ENCODE peak calls at places on chromosomes 7 and 10, in nine cellular contexts. One of them, this sample, is unnamed.

GRCh38 chr7:371779-372545 is 82.0 kb downstream of the FOXL3 start:
- DNase-seq in IMR-90: no peak
- DNase-seq in heart right ventricle: no peak
- DNase-seq in gastrocnemius medialis: no peak
- DNase-seq in heart left ventricle: peak; percentile 59
- DNase-seq in ascending aorta: peak; percentile 46
- DNase-seq in AG04450: no peak
- DNase-seq in CD8-positive, alpha-beta T cell: no peak
- DNase-seq in transverse colon: peak; percentile 7
- DNase-seq in this sample: peak; percentile 83

GRCh38 chr10:107970512-107970911 is 806.0 kb upstream of the SORCS1 start:
- DNase-seq in IMR-90: no peak
- DNase-seq in heart right ventricle: no peak
- DNase-seq in gastrocnemius medialis: no peak
- DNase-seq in heart left ventricle: no peak
- DNase-seq in ascending aorta: no peak
- DNase-seq in AG04450: no peak
- DNase-seq in CD8-positive, alpha-beta T cell: no peak
- DNase-seq in transverse colon: no peak
- DNase-seq in this sample: no peak

GRCh38 chr10:110577056-110577455 is 9.6 kb downstream of the SMC3 start:
- DNase-seq in IMR-90: peak; percentile 79
- DNase-seq in heart right ventricle: no peak
- DNase-seq in gastrocnemius medialis: no peak
- DNase-seq in heart left ventricle: no peak
- DNase-seq in ascending aorta: no peak
- DNase-seq in AG04450: no peak
- DNase-seq in CD8-positive, alpha-beta T cell: no peak
- DNase-seq in transverse colon: no peak
- DNase-seq in this sample: peak; percentile 34

GRCh38 chr7:2520808-2521146 is 1.2 kb downstream of the LFNG start:
- DNase-seq in IMR-90: no peak
- DNase-seq in heart right ventricle: no peak
- DNase-seq in gastrocnemius medialis: no peak
- DNase-seq in heart left ventricle: no peak
- DNase-seq in ascending aorta: no peak
- DNase-seq in AG04450: no peak
- DNase-seq in CD8-positive, alpha-beta T cell: no peak
- DNase-seq in transverse colon: peak; percentile 62
- DNase-seq in this sample: peak; percentile 96

GRCh38 chr7:26777383-26777782 is 87.0 kb downstream of the SKAP2 start:
- DNase-seq in IMR-90: no peak
- DNase-seq in heart right ventricle: no peak
- DNase-seq in gastrocnemius medialis: no peak
- DNase-seq in heart left ventricle: no peak
- DNase-seq in ascending aorta: no peak
- DNase-seq in AG04450: no peak
- DNase-seq in CD8-positive, alpha-beta T cell: no peak
- DNase-seq in transverse colon: no peak
- DNase-seq in this sample: no peak

GRCh38 chr10:5291501-5292195 is 73.1 kb upstream of the UCN3 start:
- DNase-seq in IMR-90: peak; percentile 79
- DNase-seq in heart right ventricle: peak; percentile 40
- DNase-seq in gastrocnemius medialis: peak; percentile 72
- DNase-seq in heart left ventricle: peak; percentile 76
- DNase-seq in ascending aorta: peak; percentile 75
- DNase-seq in AG04450: peak; percentile 8
- DNase-seq in CD8-positive, alpha-beta T cell: peak; percentile 52
- DNase-seq in transverse colon: peak; percentile 43
- DNase-seq in this sample: peak; percentile 88

GRCh38 chr10:114879541-114880158 is 58.1 kb downstream of the FHIP2A start:
- DNase-seq in IMR-90: peak; percentile 16
- DNase-seq in heart right ventricle: peak; percentile 19
- DNase-seq in gastrocnemius medialis: no peak
- DNase-seq in heart left ventricle: no peak
- DNase-seq in ascending aorta: no peak
- DNase-seq in AG04450: no peak
- DNase-seq in CD8-positive, alpha-beta T cell: peak; percentile 4
- DNase-seq in transverse colon: peak; percentile 18
- DNase-seq in this sample: no peak

GRCh38 chr7:78020131-78020873 is 221.7 kb downstream of the PHTF2 start:
- DNase-seq in IMR-90: peak; percentile 91
- DNase-seq in heart right ventricle: no peak
- DNase-seq in gastrocnemius medialis: peak; percentile 45
- DNase-seq in heart left ventricle: no peak
- DNase-seq in ascending aorta: peak; percentile 76
- DNase-seq in AG04450: peak; percentile 72
- DNase-seq in CD8-positive, alpha-beta T cell: no peak
- DNase-seq in transverse colon: peak; percentile 63
- DNase-seq in this sample: peak; percentile 94

GRCh38 chr10:9091515-9092093 is 1037.1 kb downstream of the GATA3 start:
- DNase-seq in IMR-90: no peak
- DNase-seq in heart right ventricle: no peak
- DNase-seq in gastrocnemius medialis: no peak
- DNase-seq in heart left ventricle: no peak
- DNase-seq in ascending aorta: no peak
- DNase-seq in AG04450: no peak
- DNase-seq in CD8-positive, alpha-beta T cell: no peak
- DNase-seq in transverse colon: no peak
- DNase-seq in this sample: no peak

GRCh38 chr10:97812696-97813095 is 36.9 kb upstream of the GOLGA7B start:
- DNase-seq in IMR-90: no peak
- DNase-seq in heart right ventricle: no peak
- DNase-seq in gastrocnemius medialis: no peak
- DNase-seq in heart left ventricle: no peak
- DNase-seq in ascending aorta: no peak
- DNase-seq in AG04450: no peak
- DNase-seq in CD8-positive, alpha-beta T cell: no peak
- DNase-seq in transverse colon: no peak
- DNase-seq in this sample: no peak

GRCh38 chr7:77308792-77309191 is 107.4 kb downstream of the GSAP start:
- DNase-seq in IMR-90: no peak
- DNase-seq in heart right ventricle: no peak
- DNase-seq in gastrocnemius medialis: no peak
- DNase-seq in heart left ventricle: no peak
- DNase-seq in ascending aorta: no peak
- DNase-seq in AG04450: no peak
- DNase-seq in CD8-positive, alpha-beta T cell: no peak
- DNase-seq in transverse colon: no peak
- DNase-seq in this sample: no peak

GRCh38 chr10:28875535-28876208 is 198.4 kb downstream of the BAMBI start:
- DNase-seq in IMR-90: peak; percentile 73
- DNase-seq in heart right ventricle: no peak
- DNase-seq in gastrocnemius medialis: no peak
- DNase-seq in heart left ventricle: no peak
- DNase-seq in ascending aorta: no peak
- DNase-seq in AG04450: no peak
- DNase-seq in CD8-positive, alpha-beta T cell: no peak
- DNase-seq in transverse colon: no peak
- DNase-seq in this sample: peak; percentile 52

GRCh38 chr7:153381275-153382119 is 621.9 kb downstream of the ACTR3B start:
- DNase-seq in IMR-90: no peak
- DNase-seq in heart right ventricle: peak; percentile 23
- DNase-seq in gastrocnemius medialis: no peak
- DNase-seq in heart left ventricle: no peak
- DNase-seq in ascending aorta: no peak
- DNase-seq in AG04450: no peak
- DNase-seq in CD8-positive, alpha-beta T cell: no peak
- DNase-seq in transverse colon: peak; percentile 21
- DNase-seq in this sample: no peak

GRCh38 chr7:157484411-157485081 is 147.7 kb downstream of the DNAJB6 start:
- DNase-seq in IMR-90: no peak
- DNase-seq in heart right ventricle: no peak
- DNase-seq in gastrocnemius medialis: no peak
- DNase-seq in heart left ventricle: peak; percentile 52
- DNase-seq in ascending aorta: peak; percentile 55
- DNase-seq in AG04450: no peak
- DNase-seq in CD8-positive, alpha-beta T cell: no peak
- DNase-seq in transverse colon: no peak
- DNase-seq in this sample: peak; percentile 30

GRCh38 chr7:4745971-4746919 is 29.2 kb upstream of the AP5Z1 start:
- DNase-seq in IMR-90: peak; percentile 83
- DNase-seq in heart right ventricle: no peak
- DNase-seq in gastrocnemius medialis: no peak
- DNase-seq in heart left ventricle: no peak
- DNase-seq in ascending aorta: no peak
- DNase-seq in AG04450: no peak
- DNase-seq in CD8-positive, alpha-beta T cell: no peak
- DNase-seq in transverse colon: peak; percentile 59
- DNase-seq in this sample: peak; percentile 90

GRCh38 chr10:101097881-101098280 is 33.2 kb upstream of the TLX1 start:
- DNase-seq in IMR-90: no peak
- DNase-seq in heart right ventricle: no peak
- DNase-seq in gastrocnemius medialis: no peak
- DNase-seq in heart left ventricle: no peak
- DNase-seq in ascending aorta: no peak
- DNase-seq in AG04450: no peak
- DNase-seq in CD8-positive, alpha-beta T cell: no peak
- DNase-seq in transverse colon: no peak
- DNase-seq in this sample: no peak
- H3K27me3 ChIP-seq in IMR-90: peaks cover 74% of the 10 kb centered on the region
- H3K27me3 ChIP-seq in heart right ventricle: peaks cover 83% of the 10 kb centered on the region
- H3K27me3 ChIP-seq in gastrocnemius medialis: peaks cover 28% of the 10 kb centered on the region
- H3K27me3 ChIP-seq in heart left ventricle: peaks cover 7% of the 10 kb centered on the region
- H3K27me3 ChIP-seq in ascending aorta: peaks cover 3% of the 10 kb centered on the region
- H3K27me3 ChIP-seq in AG04450: peaks cover 60% of the 10 kb centered on the region
- H3K27me3 ChIP-seq in CD8-positive, alpha-beta T cell: peaks cover 17% of the 10 kb centered on the region
- H3K27me3 ChIP-seq in transverse colon: peaks cover 79% of the 10 kb centered on the region
- H3K27me3 ChIP-seq in this sample: peaks cover 38% of the 10 kb centered on the region

GRCh38 chr7:24728121-24728500 is 29.2 kb downstream of the GSDME start:
- DNase-seq in IMR-90: no peak
- DNase-seq in heart right ventricle: no peak
- DNase-seq in gastrocnemius medialis: no peak
- DNase-seq in heart left ventricle: no peak
- DNase-seq in ascending aorta: no peak
- DNase-seq in AG04450: no peak
- DNase-seq in CD8-positive, alpha-beta T cell: no peak
- DNase-seq in transverse colon: no peak
- DNase-seq in this sample: no peak

GRCh38 chr7:24731313-24731712 is 26.0 kb downstream of the GSDME start:
- DNase-seq in IMR-90: no peak
- DNase-seq in heart right ventricle: no peak
- DNase-seq in gastrocnemius medialis: no peak
- DNase-seq in heart left ventricle: no peak
- DNase-seq in ascending aorta: no peak
- DNase-seq in AG04450: no peak
- DNase-seq in CD8-positive, alpha-beta T cell: no peak
- DNase-seq in transverse colon: no peak
- DNase-seq in this sample: no peak

GRCh38 chr7:24728503-24729364 is 28.5 kb downstream of the GSDME start:
- DNase-seq in IMR-90: peak; percentile 24
- DNase-seq in heart right ventricle: no peak
- DNase-seq in gastrocnemius medialis: no peak
- DNase-seq in heart left ventricle: no peak
- DNase-seq in ascending aorta: no peak
- DNase-seq in AG04450: no peak
- DNase-seq in CD8-positive, alpha-beta T cell: no peak
- DNase-seq in transverse colon: no peak
- DNase-seq in this sample: no peak

GRCh38 chr7:24729365-24730017 is 27.8 kb downstream of the GSDME start:
- DNase-seq in IMR-90: no peak
- DNase-seq in heart right ventricle: peak; percentile 45
- DNase-seq in gastrocnemius medialis: no peak
- DNase-seq in heart left ventricle: no peak
- DNase-seq in ascending aorta: no peak
- DNase-seq in AG04450: no peak
- DNase-seq in CD8-positive, alpha-beta T cell: no peak
- DNase-seq in transverse colon: no peak
- DNase-seq in this sample: no peak

DNA sequence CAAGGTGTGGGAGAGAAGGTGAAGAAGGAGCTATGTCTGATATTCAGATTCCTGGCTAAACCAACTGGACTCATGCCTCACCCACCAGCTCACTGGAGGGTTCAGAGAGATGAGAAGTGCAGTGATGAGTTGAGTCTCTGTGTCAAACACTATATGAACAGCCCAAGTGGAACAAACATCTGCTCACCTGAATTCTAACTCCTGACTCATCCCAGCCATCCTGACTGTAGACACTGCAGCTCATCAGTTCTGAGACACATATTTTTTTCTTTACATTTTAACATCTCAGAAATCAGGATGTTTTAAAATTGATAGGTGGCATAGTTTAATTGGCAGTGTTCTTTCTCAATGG is 27.3 kb downstream of the GSDME start:
- DNase-seq in IMR-90: no peak
- DNase-seq in heart right ventricle: no peak
- DNase-seq in gastrocnemius medialis: no peak
- DNase-seq in heart left ventricle: no peak
- DNase-seq in ascending aorta: no peak
- DNase-seq in AG04450: no peak
- DNase-seq in CD8-positive, alpha-beta T cell: no peak
- DNase-seq in transverse colon: no peak
- DNase-seq in this sample: no peak
- H3K27me3 ChIP-seq in IMR-90: no peaks in the 10 kb centered on the region
- H3K27me3 ChIP-seq in heart right ventricle: no peaks in the 10 kb centered on the region
- H3K27me3 ChIP-seq in gastrocnemius medialis: no peaks in the 10 kb centered on the region
- H3K27me3 ChIP-seq in heart left ventricle: no peaks in the 10 kb centered on the region
- H3K27me3 ChIP-seq in ascending aorta: no peaks in the 10 kb centered on the region
- H3K27me3 ChIP-seq in AG04450: no peaks in the 10 kb centered on the region
- H3K27me3 ChIP-seq in CD8-positive, alpha-beta T cell: no peaks in the 10 kb centered on the region
- H3K27me3 ChIP-seq in transverse colon: no peaks in the 10 kb centered on the region
- H3K27me3 ChIP-seq in this sample: no peaks in the 10 kb centered on the region

GRCh38 chr10:102410427-102411073 is 8.0 kb downstream of the PSD start:
- DNase-seq in IMR-90: no peak
- DNase-seq in heart right ventricle: no peak
- DNase-seq in gastrocnemius medialis: no peak
- DNase-seq in heart left ventricle: no peak
- DNase-seq in ascending aorta: no peak
- DNase-seq in AG04450: no peak
- DNase-seq in CD8-positive, alpha-beta T cell: no peak
- DNase-seq in transverse colon: no peak
- DNase-seq in this sample: peak; percentile 88
- H3K27me3 ChIP-seq in IMR-90: peaks cover 64% of the 10 kb centered on the region
- H3K27me3 ChIP-seq in heart right ventricle: peaks cover 81% of the 10 kb centered on the region
- H3K27me3 ChIP-seq in gastrocnemius medialis: peaks cover 62% of the 10 kb centered on the region
- H3K27me3 ChIP-seq in heart left ventricle: peaks cover 45% of the 10 kb centered on the region
- H3K27me3 ChIP-seq in ascending aorta: peaks cover 16% of the 10 kb centered on the region
- H3K27me3 ChIP-seq in AG04450: peaks cover 45% of the 10 kb centered on the region
- H3K27me3 ChIP-seq in CD8-positive, alpha-beta T cell: no peaks in the 10 kb centered on the region
- H3K27me3 ChIP-seq in transverse colon: peaks cover 70% of the 10 kb centered on the region
- H3K27me3 ChIP-seq in this sample: peaks cover 66% of the 10 kb centered on the region

DNA sequence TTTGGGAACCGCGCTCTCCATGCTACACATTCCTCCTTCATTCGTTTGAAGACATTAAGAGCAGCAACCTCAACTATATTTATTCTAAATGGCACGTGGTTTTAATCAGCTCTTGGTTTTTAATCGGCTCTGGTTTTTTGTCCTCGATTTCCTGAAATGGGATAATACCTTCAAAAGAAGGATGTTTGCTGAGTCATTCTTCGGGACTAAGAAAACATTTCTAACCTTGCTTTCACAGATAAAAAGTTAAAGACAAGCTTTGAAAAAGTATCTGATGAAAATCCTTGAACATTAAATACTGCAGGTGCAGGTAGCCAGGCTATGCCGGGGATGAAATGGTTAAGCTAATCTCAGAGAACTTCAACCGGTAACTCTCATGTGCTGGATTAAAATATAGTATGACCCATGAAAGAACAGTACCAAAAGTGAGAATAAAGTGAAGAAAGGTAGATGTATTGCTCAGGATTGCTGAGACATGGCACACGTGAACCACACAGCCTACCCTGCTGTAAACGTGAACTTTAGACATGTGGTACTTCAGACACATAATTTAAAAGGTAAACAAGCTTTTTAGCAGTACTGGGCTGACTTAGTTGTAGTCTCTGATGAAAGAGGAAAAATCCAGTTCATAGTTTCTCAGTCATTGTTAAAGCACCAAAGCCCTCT is 89.0 kb downstream of the PTPRN2 start:
- DNase-seq in IMR-90: no peak
- DNase-seq in heart right ventricle: no peak
- DNase-seq in gastrocnemius medialis: no peak
- DNase-seq in heart left ventricle: no peak
- DNase-seq in ascending aorta: no peak
- DNase-seq in AG04450: no peak
- DNase-seq in CD8-positive, alpha-beta T cell: no peak
- DNase-seq in transverse colon: no peak
- DNase-seq in this sample: no peak
- H3K27me3 ChIP-seq in IMR-90: no peaks in the 10 kb centered on the region
- H3K27me3 ChIP-seq in heart right ventricle: peaks cover 45% of the 10 kb centered on the region
- H3K27me3 ChIP-seq in gastrocnemius medialis: peaks cover 12% of the 10 kb centered on the region
- H3K27me3 ChIP-seq in heart left ventricle: peaks cover 11% of the 10 kb centered on the region
- H3K27me3 ChIP-seq in ascending aorta: no peaks in the 10 kb centered on the region
- H3K27me3 ChIP-seq in AG04450: no peaks in the 10 kb centered on the region
- H3K27me3 ChIP-seq in CD8-positive, alpha-beta T cell: no peaks in the 10 kb centered on the region
- H3K27me3 ChIP-seq in transverse colon: peaks cover 2% of the 10 kb centered on the region
- H3K27me3 ChIP-seq in this sample: no peaks in the 10 kb centered on the region

This sample was measured in osteoblast.